ENCODE peak calls at places on chromosomes 13 and 19, in six cellular contexts. X is C1 segment of cervical spinal cord, W is Kasumi-1, P is GF-D8, C is stomach, H is cerebellar nuclear complex. B is an unnamed sample.

GRCh38 chr13:95553614-95554385 is 1.3 kb downstream of the CLDN10 start:
- DNase-seq in X (no peak), W (no peak), P (no peak), C (no peak), H (no peak), B (no peak)

GRCh38 chr13:80171096-80171495 is 169.8 kb downstream of the SPRY2 start:
- DNase-seq in X (no peak), W (no peak), P (no peak), C (no peak), H (no peak), B (no peak)

GRCh38 chr19:38701455-38702063 is 42.7 kb downstream of the CAPN12 start:
- DNase-seq in X (no peak), W (no peak), P (no peak), C (no peak), H (no peak), B (no peak)

GRCh38 chr19:30799854-30800755 is 427.9 kb downstream of the ZNF536 start:
- DNase-seq in X (no peak), W (no peak), P (no peak), C (peak; percentile 28), H (no peak), B (peak; percentile 35)

GRCh38 chr19:54172413-54172763 is 572 bp downstream of the TMC4 start:
- DNase-seq in X (no peak), W (no peak), P (no peak), C (no peak), H (no peak), B (no peak)

GRCh38 chr19:55581145-55581827 is 638 bp upstream of the ZNF579 start:
- DNase-seq in X (no peak), W (no peak), P (no peak), C (peak; percentile 40), H (no peak), B (no peak)

GRCh38 chr13:81714513-81714912 is 1373.6 kb upstream of the SPRY2 start:
- DNase-seq in X (no peak), W (no peak), P (no peak), C (no peak), H (no peak), B (no peak)

GRCh38 chr19:2049741-2050348 is 1.2 kb downstream of the MKNK2 start:
- DNase-seq in X (peak; percentile 82), W (peak; percentile 80), P (peak; percentile 63), C (peak; percentile 91), H (no peak), B (peak; percentile 93)

GRCh38 chr13:25453966-25454365 is 82.2 kb downstream of the ATP8A2 start:
- DNase-seq in X (no peak), W (no peak), P (no peak), C (no peak), H (no peak), B (no peak)

GRCh38 chr13:114008964-114009589 is 35.2 kb upstream of the C13orf46 start:
- DNase-seq in X (no peak), W (no peak), P (no peak), C (no peak), H (no peak), B (no peak)

GRCh38 chr13:84641491-84641890 is 759.2 kb upstream of the SLITRK1 start:
- DNase-seq in X (no peak), W (no peak), P (no peak), C (no peak), H (no peak), B (no peak)

GRCh38 chr19:30722236-30722635 is 350.1 kb downstream of the ZNF536 start:
- DNase-seq in X (no peak), W (no peak), P (no peak), C (no peak), H (no peak), B (no peak)

GRCh38 chr13:55497486-55497885 is 1643.2 kb upstream of the PRR20A start:
- DNase-seq in X (no peak), W (no peak), P (no peak), C (no peak), H (no peak), B (no peak)

GRCh38 chr19:4933528-4933927 is 24.2 kb downstream of the UHRF1 start:
- DNase-seq in X (no peak), W (peak; percentile 1), P (no peak), C (peak; percentile 47), H (no peak), B (peak; percentile 93)

GRCh38 chr19:31537136-31537535 is 187.9 kb upstream of the TSHZ3 start:
- DNase-seq in X (no peak), W (no peak), P (no peak), C (no peak), H (no peak), B (no peak)

GRCh38 chr19:18292460-18292809 is 11.0 kb upstream of the JUND start:
- DNase-seq in X (no peak), W (no peak), P (no peak), C (no peak), H (no peak), B (peak; percentile 73)

GRCh38 chr19:35712529-35712909 is 5.3 kb upstream of the KMT2B start:
- DNase-seq in X (no peak), W (no peak), P (no peak), C (no peak), H (no peak), B (no peak)

GRCh38 chr13:95083758-95084157 is 217.5 kb downstream of the ABCC4 start:
- DNase-seq in X (no peak), W (no peak), P (no peak), C (no peak), H (no peak), B (no peak)

GRCh38 chr19:47098608-47099007 is 15.0 kb downstream of the ZC3H4 start:
- DNase-seq in X (no peak), W (no peak), P (no peak), C (no peak), H (no peak), B (no peak)

GRCh38 chr13:76968041-76968440 is 19.7 kb downstream of the ACOD1 start:
- DNase-seq in X (no peak), W (no peak), P (no peak), C (no peak), H (no peak), B (no peak)

GRCh38 chr19:8004723-8005513 is 523 bp downstream of the ELAVL1 start:
- DNase-seq in X (no peak), W (peak; percentile 25), P (peak; percentile 7), C (no peak), H (no peak), B (peak; percentile 45)

GRCh38 chr19:48588670-48589399 is 17.7 kb upstream of the SPACA4 start:
- DNase-seq in X (peak; percentile 48), W (peak; percentile 78), P (peak; percentile 29), C (peak; percentile 96), H (no peak), B (peak; percentile 85)

GRCh38 chr13:87168390-87168789 is 502.8 kb upstream of the SLITRK5 start:
- DNase-seq in X (no peak), W (no peak), P (no peak), C (no peak), H (no peak), B (no peak)

GRCh38 chr13:39910041-39910440 is 254.6 kb downstream of the COG6 start:
- DNase-seq in X (no peak), W (no peak), P (no peak), C (no peak), H (no peak), B (no peak)

GRCh38 chr13:41780736-41781708 is 179.9 kb downstream of the VWA8 start:
- DNase-seq in X (no peak), W (peak; percentile 65), P (no peak), C (no peak), H (no peak), B (peak; percentile 66)

GRCh38 chr13:33236021-33236420 is 49.5 kb downstream of the STARD13 start:
- DNase-seq in X (no peak), W (no peak), P (no peak), C (no peak), H (no peak), B (no peak)

GRCh38 chr13:41284512-41285288 is 21.3 kb upstream of the MTRF1 start:
- DNase-seq in X (no peak), W (no peak), P (no peak), C (peak; percentile 35), H (no peak), B (no peak)

GRCh38 chr19:49468199-49468598 is 5.8 kb upstream of the FLT3LG start:
- DNase-seq in X (no peak), W (no peak), P (no peak), C (no peak), H (no peak), B (no peak)

GRCh38 chr13:48160879-48161278 is 66.0 kb upstream of the MED4 start:
- DNase-seq in X (no peak), W (no peak), P (no peak), C (no peak), H (no peak), B (no peak)

GRCh38 chr19:40139533-40140287 is 49.0 kb upstream of the ZNF780A start:
- DNase-seq in X (no peak), W (peak; percentile 64), P (no peak), C (no peak), H (no peak), B (peak; percentile 53)

GRCh38 chr13:42656136-42656535 is 82.2 kb downstream of the TNFSF11 start:
- DNase-seq in X (no peak), W (no peak), P (no peak), C (no peak), H (no peak), B (peak; percentile 89)

GRCh38 chr13:93843082-93843481 is 616.5 kb downstream of the GPC6 start:
- DNase-seq in X (no peak), W (no peak), P (no peak), C (no peak), H (no peak), B (no peak)

GRCh38 chr19:11887618-11888531 is at the start of gene ZNF69:
- DNase-seq in X (peak; percentile 60), W (peak; percentile 84), P (peak; percentile 39), C (peak; percentile 93), H (no peak), B (no peak)